ENCODE peak calls at places on chromosomes 1 and 21, in seven cellular contexts. R is D721Med, Y is stomach, H is GM20000, Q is HCT116, N is neural crest cell, D is Panc1. F is an unnamed sample.

GRCh38 chr1:100627018-100627716 is 89.2 kb downstream of the GPR88 start:
- DNase-seq in R (no peak), Y (no peak), H (no peak), Q (no peak), N (no peak), D (no peak), F (no peak)

GRCh38 chr1:27101696-27102095 is 53.2 kb downstream of the SLC9A1 start:
- DNase-seq in R (no peak), Y (no peak), H (no peak), Q (no peak), N (no peak), D (no peak), F (peak)

GRCh38 chr1:21347072-21347581 is 56.9 kb upstream of the ECE1 start:
- DNase-seq in R (no peak), Y (no peak), H (no peak), Q (no peak), N (no peak), D (no peak), F (no peak)

GRCh38 chr1:22712502-22713271 is 2.0 kb downstream of the EPHB2 start:
- DNase-seq in R (no peak), Y (no peak), H (peak), Q (no peak), N (no peak), D (no peak), F (no peak)

GRCh38 chr1:56437959-56438358 is 141.4 kb downstream of the PLPP3 start:
- DNase-seq in R (no peak), Y (no peak), H (no peak), Q (no peak), N (no peak), D (no peak), F (no peak)

GRCh38 chr1:236009193-236009592 is 55.7 kb downstream of the NID1 start:
- DNase-seq in R (no peak), Y (no peak), H (no peak), Q (no peak), N (no peak), D (no peak), F (no peak)

GRCh38 chr1:169049258-169049936 is 57.1 kb upstream of the ATP1B1 start:
- DNase-seq in R (no peak), Y (no peak), H (no peak), Q (no peak), N (no peak), D (no peak), F (no peak)

GRCh38 chr1:246711548-246712003 is 12.6 kb upstream of the SCCPDH start:
- DNase-seq in R (no peak), Y (no peak), H (no peak), Q (no peak), N (no peak), D (no peak), F (no peak)

GRCh38 chr1:91804546-91805023 is 81.4 kb downstream of the TGFBR3 start:
- DNase-seq in R (no peak), Y (no peak), H (no peak), Q (peak), N (no peak), D (no peak), F (no peak)

GRCh38 chr1:227489572-227489971 is 73.8 kb upstream of the ZNF678 start:
- DNase-seq in R (no peak), Y (no peak), H (no peak), Q (no peak), N (no peak), D (no peak), F (no peak)

GRCh38 chr1:214396319-214396718 is 115.4 kb downstream of the SMYD2 start:
- DNase-seq in R (no peak), Y (no peak), H (no peak), Q (no peak), N (no peak), D (no peak), F (no peak)

GRCh38 chr1:226664413-226665101 is 74.5 kb downstream of the ITPKB start:
- DNase-seq in R (no peak), Y (peak), H (no peak), Q (no peak), N (no peak), D (no peak), F (no peak)

GRCh38 chr1:102434421-102434820 is 437.7 kb upstream of the OLFM3 start:
- DNase-seq in R (no peak), Y (no peak), H (peak), Q (peak), N (peak), D (peak), F (no peak)

GRCh38 chr1:221418346-221418745 is 323.5 kb downstream of the DUSP10 start:
- DNase-seq in R (no peak), Y (no peak), H (no peak), Q (no peak), N (no peak), D (no peak), F (no peak)

GRCh38 chr1:156852414-156852874 is 6.5 kb downstream of the INSRR start:
- DNase-seq in R (no peak), Y (peak), H (no peak), Q (no peak), N (no peak), D (no peak), F (peak)

GRCh38 chr1:247681288-247681897 is 1.9 kb upstream of the OR13G1 start:
- DNase-seq in R (no peak), Y (peak), H (peak), Q (peak), N (peak), D (peak), F (peak)

GRCh38 chr1:204989266-204990058 is 53.5 kb upstream of the CNTN2 start:
- DNase-seq in R (peak), Y (peak), H (peak), Q (peak), N (peak), D (peak), F (peak)

DNA sequence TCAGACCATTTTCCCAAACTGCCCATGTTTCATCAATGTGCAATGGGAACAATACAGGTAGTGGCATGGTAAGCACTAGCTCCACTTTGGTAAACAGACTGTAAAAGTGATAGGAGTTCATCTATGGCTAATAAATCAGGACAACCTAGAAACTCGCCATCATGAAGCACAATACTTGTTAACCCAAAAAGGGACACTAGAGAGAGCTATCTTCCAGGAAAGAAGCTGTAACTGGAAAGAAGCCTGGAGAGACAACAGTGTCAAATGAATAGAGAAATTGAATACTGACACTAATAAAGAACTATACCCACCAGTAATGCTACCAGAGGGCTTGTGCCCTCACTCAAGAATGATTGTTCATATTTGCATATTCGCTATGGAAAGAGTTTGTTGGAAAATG is 164.7 kb upstream of the RGS18 start:
- DNase-seq in R (no peak), Y (no peak), H (no peak), Q (peak), N (no peak), D (no peak), F (no peak)
- TF ChIP-seq CTCF in R (peak), Y (no peak), H (no peak), Q (peak), N (no peak), D (no peak), F (no peak)

GRCh38 chr1:31396633-31397351 is 16.2 kb upstream of the SERINC2 start:
- DNase-seq in R (no peak), Y (no peak), H (no peak), Q (peak), N (no peak), D (no peak), F (no peak)
- TF ChIP-seq CTCF in R (no peak), Y (no peak), H (peak), Q (peak), N (peak), D (no peak), F (peak)

GRCh38 chr1:65189716-65190115 is 41.7 kb downstream of the AK4 start:
- DNase-seq in R (no peak), Y (no peak), H (no peak), Q (no peak), N (no peak), D (no peak), F (no peak)
- TF ChIP-seq CTCF in R (no peak), Y (no peak), H (no peak), Q (no peak), N (no peak), D (no peak), F (no peak)

GRCh38 chr1:111516008-111516535 is 12.6 kb upstream of the ADORA3 start:
- DNase-seq in R (no peak), Y (peak), H (peak), Q (no peak), N (no peak), D (no peak), F (no peak)
- TF ChIP-seq CTCF in R (no peak), Y (no peak), H (peak), Q (peak), N (peak), D (no peak), F (peak)

GRCh38 chr21:34795152-34796141 is 126.7 kb downstream of the CLIC6 start:
- DNase-seq in R (no peak), Y (peak), H (no peak), Q (peak), N (no peak), D (no peak), F (no peak)
- TF ChIP-seq CTCF in R (no peak), Y (peak), H (no peak), Q (peak), N (no peak), D (no peak), F (no peak)

GRCh38 chr1:36217667-36218066 is 6.6 kb upstream of the THRAP3 start:
- DNase-seq in R (no peak), Y (no peak), H (no peak), Q (peak), N (no peak), D (peak), F (no peak)
- TF ChIP-seq CTCF in R (peak), Y (peak), H (no peak), Q (peak), N (no peak), D (peak), F (no peak)

GRCh38 chr1:7334475-7335035 is 436.5 kb upstream of the VAMP3 start:
- DNase-seq in R (no peak), Y (no peak), H (no peak), Q (no peak), N (no peak), D (no peak), F (no peak)
- TF ChIP-seq CTCF in R (no peak), Y (no peak), H (no peak), Q (no peak), N (no peak), D (no peak), F (no peak)

F was measured in glutamatergic neuron.